ENCODE peak calls at places on chromosomes 6 and 20, in four cellular contexts. One of them, this sample, is unnamed. For H3K9me3 and H3K4me1, the result is how much of the 10 kb centered on the place peaks cover.

GRCh38 chr20:48350291-48350988 is 477.4 kb downstream of the PREX1 start:
- DNase-seq in HCT116: no peak
- DNase-seq in GM23248: no peak
- DNase-seq in PC-3: no peak
- DNase-seq in this sample: peak

GRCh38 chr6:11384531-11385309 is 152.3 kb upstream of the NEDD9 start:
- DNase-seq in PC-3: no peak
- DNase-seq in GM23248: peak
- DNase-seq in HCT116: no peak
- DNase-seq in this sample: no peak

GRCh38 chr6:60643870-60644269 is 1642.2 kb downstream of the KHDRBS2 start:
- DNase-seq in GM23248: no peak
- DNase-seq in PC-3: no peak
- DNase-seq in HCT116: no peak
- DNase-seq in this sample: no peak

GRCh38 chr6:53731906-53732636 is 62.7 kb upstream of the LRRC1 start:
- DNase-seq in PC-3: no peak
- DNase-seq in HCT116: no peak
- DNase-seq in GM23248: no peak
- DNase-seq in this sample: no peak

GRCh38 chr6:95795927-95796326 is 218.6 kb downstream of the MANEA start:
- DNase-seq in HCT116: no peak
- DNase-seq in PC-3: peak
- DNase-seq in GM23248: no peak
- DNase-seq in this sample: no peak

GRCh38 chr6:13624871-13625288 is 9.7 kb downstream of the NOL7 start:
- DNase-seq in PC-3: peak
- DNase-seq in HCT116: peak
- DNase-seq in GM23248: peak
- DNase-seq in this sample: peak

GRCh38 chr6:33192671-33193602 is 670 bp upstream of the COL11A2 start:
- DNase-seq in GM23248: peak
- DNase-seq in PC-3: no peak
- DNase-seq in HCT116: no peak
- DNase-seq in this sample: no peak

GRCh38 chr20:18403269-18403668 is 63.6 kb downstream of the DZANK1 start:
- DNase-seq in PC-3: no peak
- DNase-seq in HCT116: no peak
- DNase-seq in GM23248: no peak
- DNase-seq in this sample: no peak

GRCh38 chr6:83403191-83403590 is 27.7 kb downstream of the ME1 start:
- DNase-seq in PC-3: no peak
- DNase-seq in GM23248: no peak
- DNase-seq in HCT116: no peak
- DNase-seq in this sample: no peak

GRCh38 chr20:58485326-58485725 is 29.9 kb downstream of the APCDD1L start:
- DNase-seq in HCT116: no peak
- DNase-seq in PC-3: no peak
- DNase-seq in GM23248: no peak
- DNase-seq in this sample: peak
- H3K9me3 ChIP-seq in HCT116: under half
- H3K9me3 ChIP-seq in PC-3: under half
- H3K9me3 ChIP-seq in GM23248: under half
- H3K9me3 ChIP-seq in this sample: under half

GRCh38 chr6:15461127-15461944 is 201.5 kb downstream of the DTNBP1 start:
- DNase-seq in GM23248: no peak
- DNase-seq in PC-3: peak
- DNase-seq in HCT116: no peak
- DNase-seq in this sample: no peak
- H3K4me1 ChIP-seq in GM23248: under half
- H3K4me1 ChIP-seq in PC-3: under half
- H3K4me1 ChIP-seq in HCT116: under half
- H3K4me1 ChIP-seq in this sample: under half

GRCh38 chr6:122431780-122432179 is 32.3 kb downstream of the HSF2 start:
- DNase-seq in HCT116: no peak
- DNase-seq in GM23248: no peak
- DNase-seq in PC-3: no peak
- DNase-seq in this sample: no peak

GRCh38 chr6:122428781-122429180 is 29.3 kb downstream of the HSF2 start:
- DNase-seq in HCT116: no peak
- DNase-seq in PC-3: no peak
- DNase-seq in GM23248: no peak
- DNase-seq in this sample: no peak

GRCh38 chr6:122429328-122429727 is 29.9 kb downstream of the HSF2 start:
- DNase-seq in PC-3: no peak
- DNase-seq in GM23248: no peak
- DNase-seq in HCT116: no peak
- DNase-seq in this sample: no peak

DNA sequence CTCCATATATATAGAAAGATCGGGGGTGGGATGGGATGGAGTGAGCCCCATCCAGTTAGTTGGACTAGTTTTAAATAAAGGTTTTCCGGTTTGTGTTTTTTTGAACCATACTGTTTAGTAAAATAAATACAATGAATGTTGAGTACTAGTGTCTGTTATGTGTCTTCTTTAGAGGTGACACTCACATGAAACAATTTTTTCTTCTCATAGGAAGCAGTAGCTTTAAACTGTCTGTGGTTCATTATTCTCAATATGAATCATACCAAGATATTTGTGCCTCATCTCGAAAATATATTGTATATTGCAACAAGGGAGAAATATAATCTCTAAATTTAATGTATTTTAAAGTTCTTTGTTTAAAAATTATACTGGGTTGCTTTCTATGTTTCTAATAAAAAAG is 33.4 kb downstream of the HSF2 start:
- DNase-seq in PC-3: no peak
- DNase-seq in HCT116: no peak
- DNase-seq in GM23248: peak
- DNase-seq in this sample: no peak
- TF ChIP-seq EZH2 in PC-3: no peak
- TF ChIP-seq EZH2 in HCT116: no peak
- TF ChIP-seq EZH2 in GM23248: no peak
- TF ChIP-seq EZH2 in this sample: no peak

GRCh38 chr20:30484009-30484748 is 773.3 kb upstream of the DEFB115 start:
- DNase-seq in GM23248: no peak
- DNase-seq in PC-3: no peak
- DNase-seq in HCT116: no peak
- DNase-seq in this sample: no peak
- H3K9me3 ChIP-seq in GM23248: under half
- H3K9me3 ChIP-seq in PC-3: under half
- H3K9me3 ChIP-seq in HCT116: under half
- H3K9me3 ChIP-seq in this sample: under half

DNA sequence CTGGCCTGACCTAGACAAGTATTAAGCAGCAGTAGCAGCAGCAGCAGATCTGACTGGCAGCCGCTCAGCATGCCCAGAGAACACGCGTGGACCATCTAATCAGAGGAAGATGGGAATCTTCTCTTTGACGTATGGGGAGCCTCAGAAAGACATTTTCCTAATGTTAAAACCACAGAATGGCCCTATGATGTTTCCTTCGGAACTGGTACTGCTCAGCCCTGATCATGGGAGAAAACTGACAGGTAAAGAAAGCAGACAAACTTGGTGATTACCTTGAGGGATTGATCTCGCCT is 6.2 kb downstream of the PSMA7 start:
- DNase-seq in PC-3: no peak
- DNase-seq in HCT116: no peak
- DNase-seq in GM23248: no peak
- DNase-seq in this sample: no peak
- H3K4me1 ChIP-seq in PC-3: under half
- H3K4me1 ChIP-seq in HCT116: under half
- H3K4me1 ChIP-seq in GM23248: under half
- H3K4me1 ChIP-seq in this sample: under half

This sample was measured in A673.